ENCODE peak calls at places on chromosomes 2 and 18, in six cellular contexts. G is small intestine; I is naive thymus-derived CD8-positive, alpha-beta T cell; Z is GM06990; P is GOT3; N is NCI-H1105 treated with DMSO at 0.1 percent for 48 hours. V is an unnamed sample.

GRCh38 chr2:19746137-19746585 is 155.6 kb downstream of the TTC32 start:
- DNase-seq in P (no peak), Z (no peak), N (no peak), G (no peak), I (no peak), V (no peak)

GRCh38 chr18:56831988-56832387 is 180.8 kb downstream of the WDR7 start:
- DNase-seq in G (no peak), P (no peak), N (no peak), Z (no peak), I (no peak), V (no peak)

GRCh38 chr18:9516437-9517064 is 41.2 kb downstream of the RALBP1 start:
- DNase-seq in I (no peak), P (no peak), G (peak), N (peak), Z (no peak), V (peak)

GRCh38 chr2:41763091-41763490 is 284.7 kb upstream of the PKDCC start:
- DNase-seq in Z (no peak), P (no peak), G (no peak), N (no peak), I (no peak), V (no peak)

GRCh38 chr2:128408349-128409305 is 90.0 kb upstream of the HS6ST1 start:
- DNase-seq in P (no peak), I (no peak), Z (no peak), G (no peak), N (no peak), V (no peak)

GRCh38 chr18:75395137-75395536 is 32.4 kb downstream of the SMIM21 start:
- DNase-seq in I (no peak), G (no peak), N (no peak), Z (no peak), P (no peak), V (no peak)

GRCh38 chr18:55477537-55478300 is 110.3 kb downstream of the TCF4 start:
- DNase-seq in I (no peak), G (peak), N (no peak), Z (no peak), P (no peak), V (peak)

GRCh38 chr2:96773922-96774321 is 13.2 kb downstream of the CNNM4 start:
- DNase-seq in G (peak), Z (peak), N (peak), I (peak), P (no peak), V (no peak)

GRCh38 chr18:79528846-79529245 is 133.1 kb downstream of the NFATC1 start:
- DNase-seq in G (peak), Z (peak), P (no peak), I (peak), N (peak), V (peak)

GRCh38 chr2:173232956-173233744 is 121.5 kb upstream of the CDCA7 start:
- DNase-seq in G (no peak), N (no peak), Z (no peak), I (no peak), P (no peak), V (no peak)

GRCh38 chr2:85324639-85325465 is 2.9 kb downstream of the TGOLN2 start:
- DNase-seq in G (peak), I (no peak), Z (no peak), N (no peak), P (no peak), V (no peak)

GRCh38 chr2:240132651-240132980 is 3.5 kb downstream of the COPS9 start:
- DNase-seq in Z (no peak), P (no peak), N (no peak), I (no peak), G (no peak), V (no peak)